ENCODE peak calls at places on chromosomes 7 and 10, in four cellular contexts. S, R, H and E are unnamed samples.

GRCh38 chr10:62805139-62806092 is 896 bp downstream of the ADO start:
- DNase-seq in S (peak), R (peak), H (peak), E (peak)

GRCh38 chr7:67371429-67372305 is 375.0 kb downstream of the TYW1 start:
- DNase-seq in S (peak), R (peak), H (peak), E (peak)

GRCh38 chr10:123945506-123945905 is 53.9 kb upstream of the CPXM2 start:
- DNase-seq in S (no peak), R (no peak), H (peak), E (peak)

GRCh38 chr7:24406818-24407226 is 122.8 kb downstream of the NPY start:
- DNase-seq in S (no peak), R (no peak), H (no peak), E (no peak)

GRCh38 chr7:149720372-149721083 is 52.9 kb downstream of the ZNF467 start:
- DNase-seq in S (no peak), R (no peak), H (no peak), E (peak)

GRCh38 chr10:75086278-75086934 is 25.1 kb upstream of the SAMD8 start:
- DNase-seq in S (no peak), R (no peak), H (no peak), E (no peak)

GRCh38 chr7:143405158-143405557 is 3.5 kb downstream of the EPHA1 start:
- DNase-seq in S (no peak), R (no peak), H (no peak), E (no peak)

GRCh38 chr10:114408968-114409444 is 4.7 kb upstream of the AFAP1L2 start:
- DNase-seq in S (no peak), R (no peak), H (no peak), E (peak)

GRCh38 chr10:114538544-114538906 is 119.5 kb downstream of the ABLIM1 start:
- DNase-seq in S (no peak), R (no peak), H (no peak), E (no peak)

GRCh38 chr7:138887872-138888656 is 90.1 kb upstream of the ATP6V0A4 start:
- DNase-seq in S (no peak), R (no peak), H (no peak), E (no peak)

GRCh38 chr7:53446170-53446569 is 410.7 kb downstream of the POM121L12 start:
- DNase-seq in S (no peak), R (no peak), H (no peak), E (peak)

GRCh38 chr10:32057041-32057372 is 782 bp upstream of the KIF5B start:
- DNase-seq in S (no peak), R (no peak), H (no peak), E (no peak)